ENCODE peak calls at places on chromosomes 4 and X, in nine cellular contexts. T, L, I, M, F, P, Q, O and N are unnamed samples.

GRCh38 chrX:22126311-22126710 is 94.2 kb downstream of the PHEX start:
- DNase-seq in I (no peak), O (no peak), Q (no peak), M (no peak), P (no peak), L (no peak), F (no peak), T (no peak), N (no peak)

GRCh38 chr4:182835006-182835740 is 82.0 kb downstream of the DCTD start:
- DNase-seq in P (no peak), T (no peak), M (no peak), O (no peak), F (no peak), Q (no peak), I (no peak), L (no peak), N (no peak)

GRCh38 chrX:54639346-54640102 is 109.5 kb downstream of the GNL3L start:
- DNase-seq in L (peak), M (peak), I (peak), P (peak), T (peak), Q (peak), F (peak), O (peak), N (peak)

GRCh38 chr4:39825741-39826231 is 127.8 kb downstream of the UBE2K start:
- DNase-seq in O (peak), Q (no peak), L (no peak), P (no peak), F (no peak), M (no peak), T (no peak), I (no peak), N (no peak)

GRCh38 chrX:15336023-15336413 is 695 bp upstream of the PIGA start:
- DNase-seq in T (no peak), O (peak), I (no peak), F (peak), Q (no peak), L (no peak), P (no peak), M (no peak), N (no peak)

GRCh38 chr4:56958111-56958517 is 19.3 kb downstream of the NOA1 start:
- DNase-seq in Q (no peak), M (peak), I (peak), T (peak), F (peak), L (no peak), O (peak), P (peak), N (no peak)

GRCh38 chrX:48802089-48802812 is 384 bp downstream of the HDAC6 start:
- DNase-seq in O (peak), I (peak), Q (peak), L (peak), P (peak), F (peak), M (peak), T (peak), N (peak)

GRCh38 chr4:1556541-1557220 is 127.4 kb downstream of the FAM53A start:
- DNase-seq in I (no peak), P (no peak), O (no peak), T (no peak), L (no peak), Q (no peak), F (no peak), M (no peak), N (no peak)

GRCh38 chrX:53049127-53049517 is 533 bp downstream of the GPR173 start:
- DNase-seq in F (no peak), Q (no peak), O (no peak), M (no peak), P (no peak), I (no peak), T (no peak), L (no peak), N (no peak)

GRCh38 chr4:59825104-59825503 is 1375.0 kb upstream of the ADGRL3 start:
- DNase-seq in O (no peak), Q (no peak), I (no peak), P (no peak), T (no peak), M (no peak), F (no peak), L (no peak), N (no peak)
- TF ChIP-seq CTCF in O (no peak), Q (no peak), I (no peak), P (no peak), T (no peak), M (no peak), F (no peak), L (no peak), N (no peak)

GRCh38 chr4:139807483-139807882 is 141.9 kb downstream of the MGST2 start:
- DNase-seq in P (no peak), F (no peak), Q (no peak), I (no peak), T (no peak), O (no peak), L (no peak), M (no peak), N (no peak)

GRCh38 chr4:139808381-139809206 is 143.0 kb downstream of the MGST2 start:
- DNase-seq in F (no peak), Q (no peak), M (no peak), T (no peak), P (no peak), L (no peak), I (no peak), O (no peak), N (no peak)

GRCh38 chr4:139810710-139811109 is 145.1 kb downstream of the MGST2 start:
- DNase-seq in L (no peak), I (no peak), T (no peak), Q (no peak), M (no peak), P (no peak), O (no peak), F (no peak), N (no peak)

GRCh38 chr4:139809207-139810157 is 143.9 kb downstream of the MGST2 start:
- DNase-seq in O (no peak), F (no peak), I (no peak), P (no peak), M (no peak), T (no peak), Q (no peak), L (no peak), N (no peak)

GRCh38 chr4:139806929-139807328 is 141.3 kb downstream of the MGST2 start:
- DNase-seq in Q (no peak), T (no peak), I (no peak), F (no peak), O (no peak), L (no peak), M (no peak), P (no peak), N (no peak)
- TF ChIP-seq CTCF in Q (no peak), T (no peak), I (no peak), F (no peak), O (no peak), L (no peak), M (no peak), P (no peak), N (peak)

GRCh38 chr4:4541661-4542570 is at the start of gene STX18:
- DNase-seq in Q (peak), M (peak), F (peak), T (peak), P (peak), O (peak), I (peak), L (peak), N (peak)
- TF ChIP-seq CTCF in Q (no peak), M (no peak), F (no peak), T (no peak), P (no peak), O (no peak), I (no peak), L (no peak), N (no peak)

DNA sequence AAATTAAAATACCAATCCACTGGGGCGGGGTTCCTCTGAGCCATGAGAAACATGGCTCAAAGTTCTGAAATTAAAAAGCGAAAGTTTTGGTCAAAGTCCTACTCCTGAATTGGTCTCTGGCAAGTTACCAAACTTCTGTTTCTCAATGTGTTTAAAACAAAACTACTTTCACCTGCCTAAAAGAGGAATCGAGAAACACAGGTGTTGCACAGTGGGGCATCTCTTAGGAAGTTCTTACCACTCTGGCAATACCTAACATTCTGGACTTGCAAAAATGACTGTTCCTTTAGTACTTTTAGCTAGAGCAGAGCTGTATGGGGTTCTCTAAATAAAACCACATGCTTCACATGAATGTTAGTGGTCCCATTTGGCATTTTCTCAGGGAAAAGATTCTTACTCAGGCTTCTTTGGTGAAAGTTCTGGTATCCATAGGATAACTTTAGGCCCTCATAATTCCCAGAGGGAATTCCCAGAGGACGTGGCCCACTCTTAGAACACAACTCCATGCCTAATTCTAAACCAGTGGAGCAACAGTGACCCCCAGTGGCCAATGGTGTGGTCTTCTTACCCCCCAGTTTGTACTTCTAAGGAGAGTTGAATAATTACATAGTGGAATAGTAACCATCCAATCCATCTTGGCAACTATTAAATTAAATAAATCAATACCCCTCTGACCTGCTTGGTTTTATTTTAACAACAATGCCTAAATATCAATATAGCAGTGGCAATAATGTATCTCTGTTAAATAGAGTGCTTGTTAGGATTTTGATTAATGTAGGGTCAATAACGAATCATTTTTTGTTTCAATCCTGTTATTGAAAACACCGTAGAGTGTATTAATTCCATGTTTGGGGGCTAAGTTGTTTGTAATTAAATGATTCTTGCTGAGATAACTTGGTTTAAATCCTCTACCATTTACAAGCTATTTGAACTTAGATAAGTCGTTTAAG is 21.9 kb downstream of the BMP3 start:
- DNase-seq in L (peak), M (no peak), I (no peak), O (peak), P (peak), T (peak), F (no peak), Q (no peak), N (no peak)
- TF ChIP-seq CTCF in L (peak), M (peak), I (peak), O (peak), P (peak), T (peak), F (peak), Q (peak), N (peak)

DNA sequence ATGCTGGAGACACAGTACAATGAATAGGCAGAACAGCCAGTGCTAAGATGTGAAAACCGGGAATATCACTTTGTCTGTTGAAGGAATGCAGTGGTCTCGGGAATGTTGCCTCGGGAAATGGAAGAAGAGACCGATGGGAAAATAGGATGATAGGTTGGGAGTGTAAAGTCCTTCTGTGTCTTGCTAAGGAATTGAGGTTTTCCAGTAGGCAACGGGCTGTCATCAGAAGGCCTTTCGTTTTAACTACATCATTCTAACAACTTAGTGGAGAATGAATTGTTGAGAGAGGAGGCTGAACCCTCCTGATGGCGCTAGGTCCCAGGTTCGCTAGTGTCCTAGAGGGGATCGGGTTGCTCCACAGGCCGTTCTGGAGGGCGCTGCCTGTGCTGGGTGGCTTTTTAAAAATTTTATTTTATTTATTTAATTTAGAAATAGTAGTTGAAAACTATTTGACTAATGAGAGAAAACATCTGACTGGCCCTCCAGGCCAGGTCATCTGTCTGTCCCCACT is 735 bp downstream of the VBP1 start:
- DNase-seq in O (peak), M (no peak), P (no peak), T (no peak), L (no peak), Q (no peak), I (no peak), F (no peak), N (no peak)
- TF ChIP-seq CTCF in O (no peak), M (no peak), P (no peak), T (no peak), L (no peak), Q (no peak), I (no peak), F (peak), N (no peak)

DNA sequence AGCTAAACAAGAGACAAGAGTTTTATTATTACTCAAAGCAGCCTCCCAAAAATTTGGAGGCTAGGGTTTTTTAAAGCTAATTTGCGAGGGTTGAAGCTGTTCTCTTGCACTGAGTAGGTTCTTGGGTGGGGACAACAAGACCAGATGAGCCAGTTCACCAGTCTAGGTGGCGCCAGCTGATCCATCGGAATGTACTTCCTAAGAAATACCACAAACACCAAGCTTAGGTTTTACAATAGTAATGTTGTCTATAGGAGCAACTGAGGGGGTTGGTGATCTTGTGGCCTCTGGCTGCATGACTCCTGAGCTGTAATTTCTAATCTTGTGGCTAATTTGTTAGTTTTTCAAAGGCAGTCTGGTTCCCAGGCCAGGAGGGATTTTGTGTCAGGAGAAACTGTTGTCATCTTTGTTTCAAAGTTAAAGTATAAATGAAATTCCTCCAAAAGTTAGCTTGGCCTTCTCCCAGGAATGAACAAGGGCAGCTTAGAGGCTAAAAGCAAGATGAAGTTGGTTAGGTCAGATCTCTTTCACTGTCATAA is 130.6 kb downstream of the SLC7A11 start:
- DNase-seq in Q (no peak), P (no peak), T (no peak), L (no peak), F (no peak), I (no peak), O (no peak), M (no peak), N (no peak)
- TF ChIP-seq CTCF in Q (no peak), P (no peak), T (no peak), L (no peak), F (no peak), I (no peak), O (no peak), M (no peak), N (no peak)

DNA sequence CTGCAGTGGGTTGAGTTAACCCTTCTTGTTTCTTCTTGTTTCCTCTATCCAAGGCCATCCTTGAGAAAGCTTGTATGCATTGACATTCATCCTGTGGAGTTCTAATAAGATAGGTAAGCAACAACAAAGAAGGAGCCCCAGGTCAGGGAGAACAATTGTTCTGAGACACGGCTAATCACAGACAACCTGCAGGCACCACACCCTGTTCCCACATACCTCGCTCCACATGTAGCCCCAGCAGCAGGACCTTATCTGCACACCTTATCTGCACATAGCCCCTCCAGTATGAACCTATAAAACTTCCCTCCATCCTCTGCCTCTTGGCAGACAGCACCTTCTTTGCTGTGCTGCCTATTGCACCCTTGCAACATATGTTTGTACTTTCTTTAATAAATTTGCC is 129.1 kb downstream of the MSL3 start:
- DNase-seq in L (no peak), Q (no peak), F (no peak), O (no peak), P (no peak), M (no peak), T (no peak), I (no peak), N (no peak)
- TF ChIP-seq CTCF in L (no peak), Q (no peak), F (no peak), O (no peak), P (no peak), M (no peak), T (no peak), I (no peak), N (no peak)

DNA sequence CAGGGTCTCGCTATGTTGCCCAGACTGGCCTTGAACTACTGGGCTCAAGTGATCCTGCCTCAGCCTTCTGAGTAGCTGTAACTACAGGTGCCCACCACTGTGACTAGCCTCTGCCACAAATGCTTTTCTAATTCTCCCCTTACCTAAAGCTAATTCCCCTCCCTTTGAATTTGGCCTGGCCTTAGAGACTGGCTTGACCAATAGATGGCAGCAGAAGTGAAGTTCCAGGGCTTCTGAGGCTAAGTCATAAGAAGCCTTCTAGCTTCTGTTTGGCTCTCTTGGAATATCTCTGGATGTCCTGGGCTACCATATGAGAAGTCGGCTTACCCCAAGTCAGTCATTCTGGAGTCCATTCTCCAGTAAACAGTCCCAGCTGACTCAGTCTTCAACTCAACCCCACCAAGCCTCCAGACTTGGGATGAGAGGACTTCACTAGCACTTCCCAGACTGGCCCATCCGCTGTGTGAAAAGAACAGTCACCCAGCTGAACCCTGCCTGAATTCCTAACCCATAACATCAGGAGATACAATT is 61.0 kb downstream of the HPRT1 start:
- DNase-seq in P (no peak), F (no peak), L (peak), O (peak), M (no peak), Q (no peak), I (no peak), T (peak), N (no peak)
- TF ChIP-seq CTCF in P (peak), F (peak), L (peak), O (peak), M (peak), Q (peak), I (peak), T (peak), N (peak)

GRCh38 chrX:103536732-103537131 is 17.4 kb upstream of the RAB40A start:
- DNase-seq in T (no peak), P (no peak), L (no peak), Q (no peak), O (no peak), M (no peak), F (no peak), I (no peak), N (no peak)
- TF ChIP-seq CTCF in T (no peak), P (no peak), L (no peak), Q (no peak), O (no peak), M (no peak), F (no peak), I (no peak), N (no peak)

DNA sequence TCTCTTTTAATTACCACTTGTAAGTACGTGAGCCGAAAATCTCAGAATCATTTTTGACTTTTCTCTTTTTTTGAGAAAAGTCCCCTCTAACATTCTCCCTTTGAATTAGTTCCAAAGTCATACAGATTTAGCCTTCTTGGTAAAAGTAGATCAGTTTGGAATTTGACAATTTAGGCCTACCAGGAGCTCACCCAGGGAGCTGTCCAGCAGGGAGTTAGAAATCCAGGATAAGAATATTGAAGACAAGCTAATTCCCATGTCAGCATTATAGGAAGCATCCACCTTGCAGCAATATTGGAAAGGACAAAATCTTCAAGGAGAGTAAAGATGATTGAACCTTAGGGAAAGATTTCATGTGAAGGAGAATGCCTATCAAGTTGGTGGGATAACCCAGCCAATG is 352.2 kb upstream of the CPEB2 start:
- DNase-seq in T (no peak), F (no peak), O (no peak), Q (no peak), M (no peak), P (no peak), I (no peak), L (no peak), N (no peak)
- TF ChIP-seq CTCF in T (no peak), F (no peak), O (no peak), Q (no peak), M (no peak), P (no peak), I (no peak), L (no peak), N (no peak)